ENCODE peak calls at places on chromosomes 13 and 19, in five cellular contexts. J is RWPE2, H is DND-41, S is neural progenitor cell, L is psoas muscle. B is an unnamed sample.
A peak's percentile ranks its signal among the peaks of the same experiment; 100 is the strongest.

GRCh38 chr13:98384739-98385138 is 192.2 kb downstream of the STK24 start:
- DNase-seq in L (no peak), J (no peak), S (no peak), H (no peak), B (no peak)

GRCh38 chr19:32875428-32875827 is 5.9 kb upstream of the SLC7A9 start:
- DNase-seq in H (no peak), L (peak; percentile 18), S (peak; percentile 54), J (no peak), B (no peak)

GRCh38 chr13:112231451-112232083 is 144.6 kb upstream of the SPACA7 start:
- DNase-seq in S (no peak), J (no peak), H (no peak), L (no peak), B (no peak)

GRCh38 chr13:40629678-40630384 is 36.6 kb downstream of the FOXO1 start:
- DNase-seq in S (no peak), L (no peak), J (no peak), H (no peak), B (no peak)

GRCh38 chr19:38741670-38742069 is 2.6 kb downstream of the CAPN12 start:
- DNase-seq in H (no peak), S (no peak), L (no peak), J (no peak), B (no peak)

GRCh38 chr19:52248256-52248655 is 21.1 kb upstream of the ZNF766 start:
- DNase-seq in H (peak; percentile 72), L (peak; percentile 79), S (peak; percentile 54), J (no peak), B (peak; percentile 45)

GRCh38 chr19:54307389-54307788 is 5.6 kb downstream of the LILRA5 start:
- DNase-seq in J (no peak), L (no peak), S (no peak), H (no peak), B (no peak)

GRCh38 chr19:48568345-48568886 is 16.4 kb downstream of the SULT2B1 start:
- DNase-seq in S (peak; percentile 26), J (peak; percentile 93), L (peak; percentile 95), H (no peak), B (no peak)

GRCh38 chr13:66138172-66138811 is 1091.8 kb downstream of the PCDH9 start:
- DNase-seq in H (no peak), L (no peak), J (no peak), S (no peak), B (no peak)

GRCh38 chr13:77492982-77493381 is 42.5 kb upstream of the SCEL start:
- DNase-seq in H (no peak), S (no peak), L (no peak), J (no peak), B (no peak)

GRCh38 chr19:1651548-1652394 is 644 bp downstream of the TCF3 start:
- DNase-seq in L (peak; percentile 68), S (peak; percentile 79), H (peak; percentile 59), J (no peak), B (peak; percentile 48)

GRCh38 chr13:99660101-99660500 is 158.8 kb downstream of the TM9SF2 start:
- DNase-seq in J (no peak), S (peak; percentile 39), H (no peak), L (no peak), B (no peak)

GRCh38 chr13:60335531-60335930 is 61.5 kb upstream of the TDRD3 start:
- DNase-seq in J (no peak), L (no peak), S (peak; percentile 10), H (no peak), B (no peak)

GRCh38 chr19:1214862-1215731 is 9.5 kb downstream of the STK11 start:
- DNase-seq in L (peak; percentile 89), S (no peak), J (peak; percentile 75), H (no peak), B (no peak)

GRCh38 chr19:30719991-30720329 is 347.8 kb downstream of the ZNF536 start:
- DNase-seq in L (peak; percentile 53), H (no peak), S (no peak), J (no peak), B (no peak)

GRCh38 chr19:38134538-38135149 is 89.4 kb downstream of the DPF1 start:
- DNase-seq in H (peak; percentile 28), S (peak; percentile 78), J (no peak), L (no peak), B (peak; percentile 17)

GRCh38 chr19:40598121-40598917 is 2.9 kb upstream of the LTBP4 start:
- DNase-seq in H (peak; percentile 83), J (peak; percentile 89), L (peak; percentile 93), S (peak; percentile 96), B (peak; percentile 83)
- H3K27ac ChIP-seq in H (no peak overlapping the region), J (peak overlapping the region; percentile 11), L (no peak overlapping the region), S (no peak overlapping the region), B (no peak overlapping the region)

GRCh38 chr19:6071840-6072239 is 38.5 kb downstream of the RFX2 start:
- DNase-seq in H (no peak), S (no peak), L (no peak), J (no peak), B (no peak)
- H3K27me3 ChIP-seq in H (no peaks in the 10 kb centered on the region), S (peaks cover 5% of the 10 kb centered on the region), L (no peaks in the 10 kb centered on the region), J (no peaks in the 10 kb centered on the region), B (no peaks in the 10 kb centered on the region)

GRCh38 chr19:3096902-3097326 is 2.8 kb downstream of the GNA11 start:
- DNase-seq in J (no peak), S (no peak), H (no peak), L (no peak), B (no peak)
- H3K4me1 ChIP-seq in J (peaks cover 17% of the 10 kb centered on the region), S (peaks cover 16% of the 10 kb centered on the region), H (peaks cover 54% of the 10 kb centered on the region), L (peaks cover 54% of the 10 kb centered on the region), B (peaks cover 34% of the 10 kb centered on the region)

GRCh38 chr19:3283886-3284657 is 59.6 kb downstream of the CELF5 start:
- DNase-seq in S (no peak), H (no peak), J (no peak), L (no peak), B (no peak)

GRCh38 chr19:3285647-3286176 is 61.3 kb downstream of the CELF5 start:
- DNase-seq in L (peak; percentile 50), S (no peak), J (no peak), H (no peak), B (peak; percentile 40)

GRCh38 chr19:3283246-3283751 is 58.8 kb downstream of the CELF5 start:
- DNase-seq in L (no peak), H (no peak), S (no peak), J (no peak), B (no peak)

GRCh38 chr19:3282564-3282963 is 58.1 kb downstream of the CELF5 start:
- DNase-seq in J (no peak), H (no peak), L (no peak), S (no peak), B (no peak)

GRCh38 chr19:3284759-3285646 is 60.5 kb downstream of the CELF5 start:
- DNase-seq in L (peak; percentile 62), S (peak; percentile 97), H (peak; percentile 56), J (peak; percentile 94), B (peak; percentile 62)
- H3K27ac ChIP-seq in L (no peak overlapping the region), S (no peak overlapping the region), H (no peak overlapping the region), J (no peak overlapping the region), B (no peak overlapping the region)

GRCh38 chr19:50602496-50602895 is 34.3 kb upstream of the LRRC4B start:
- DNase-seq in L (no peak), H (no peak), J (no peak), S (no peak), B (no peak)
- H3K27me3 ChIP-seq in L (no peaks in the 10 kb centered on the region), H (no peaks in the 10 kb centered on the region), J (peaks cover 16% of the 10 kb centered on the region), S (peaks cover 48% of the 10 kb centered on the region), B (no peaks in the 10 kb centered on the region)

DNA sequence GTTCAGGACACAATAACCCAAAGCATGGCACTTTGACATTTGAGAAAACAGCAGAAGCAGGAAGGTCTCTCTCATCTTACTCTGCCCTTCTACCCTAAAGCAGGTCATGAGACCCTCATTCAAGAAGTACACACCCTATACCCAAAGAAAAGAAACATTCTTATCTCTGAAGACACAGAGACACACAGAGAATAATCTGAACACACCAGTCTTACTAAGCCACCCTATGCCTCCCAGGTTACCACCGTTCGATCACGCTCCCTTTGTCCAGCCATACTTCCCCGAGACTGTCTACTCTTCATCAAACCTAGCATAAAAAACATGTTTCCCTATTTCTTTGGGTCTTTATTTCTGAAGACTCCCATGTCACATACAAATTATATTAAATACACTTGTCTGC is 66.5 kb upstream of the ANKRD10 start:
- DNase-seq in L (no peak), S (no peak), H (no peak), J (no peak), B (no peak)
- H3K4me1 ChIP-seq in L (peaks cover 9% of the 10 kb centered on the region), S (no peaks in the 10 kb centered on the region), H (no peaks in the 10 kb centered on the region), J (no peaks in the 10 kb centered on the region), B (no peaks in the 10 kb centered on the region)

GRCh38 chr19:3458229-3458555 is 22.1 kb downstream of the SMIM24 start:
- DNase-seq in L (no peak), S (peak; percentile 55), H (no peak), J (no peak), B (no peak)

GRCh38 chr19:3457531-3458228 is 22.6 kb downstream of the SMIM24 start:
- DNase-seq in H (no peak), S (no peak), L (no peak), J (no peak), B (no peak)

GRCh38 chr19:3459322-3459881 is 20.9 kb downstream of the SMIM24 start:
- DNase-seq in L (peak; percentile 92), H (peak; percentile 33), J (no peak), S (no peak), B (no peak)

GRCh38 chr19:3459965-3460582 is 20.3 kb downstream of the SMIM24 start:
- DNase-seq in S (no peak), J (no peak), L (no peak), H (no peak), B (no peak)

DNA sequence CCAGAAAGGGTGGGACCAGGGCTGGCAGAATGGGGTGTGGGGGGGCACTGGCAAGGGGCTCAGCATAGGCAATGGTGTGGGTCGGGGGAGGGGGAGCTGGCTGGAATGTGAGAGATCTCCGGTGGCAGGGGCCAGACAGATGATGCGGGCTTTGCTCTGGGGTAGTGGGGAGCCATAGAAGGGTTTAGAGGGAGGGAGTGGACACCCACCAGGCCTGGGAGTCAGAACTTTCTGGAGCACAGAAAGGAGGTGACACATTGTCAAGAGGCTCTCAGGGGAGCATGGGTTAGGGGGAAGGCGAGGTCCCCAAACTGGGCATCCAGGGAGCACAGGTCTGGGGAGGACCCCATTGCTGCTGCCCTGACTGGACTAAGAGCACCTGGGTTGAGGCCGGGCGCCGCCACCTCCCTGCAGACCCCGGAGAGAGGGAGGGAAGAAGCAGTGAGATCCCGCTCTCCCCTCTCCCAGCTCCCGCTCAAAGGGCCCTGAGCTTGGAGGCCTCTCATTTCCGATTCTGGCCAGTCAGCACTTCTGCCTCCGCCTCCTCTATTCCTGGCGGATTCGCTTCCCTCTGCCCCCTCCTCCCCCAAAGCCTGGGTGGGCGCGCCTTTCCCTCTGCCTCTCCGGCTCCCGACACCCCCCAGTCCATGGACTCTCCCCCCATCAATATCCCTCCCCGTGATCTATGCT is 21.6 kb downstream of the SMIM24 start:
- DNase-seq in L (peak; percentile 71), H (no peak), J (no peak), S (peak; percentile 66), B (no peak)
- H3K27ac ChIP-seq in L (peak overlapping the region; percentile 71), H (no peak overlapping the region), J (no peak overlapping the region), S (no peak overlapping the region), B (no peak overlapping the region)